ENCODE peak calls at places on chromosomes 3 and 15, in six cellular contexts. Q is HT1080, Z is left lung, T is A172, J is activated T-helper 1 cell treated with Interleukin-2 at 50 U/mL for 16 hours, K is NCI-H2081. R is an unnamed sample.
A peak's percentile ranks its signal among the peaks of the same experiment; 100 is the strongest.

GRCh38 chr3:120153294-120153693 is 59.0 kb upstream of the GSK3B start:
- DNase-seq in Q (peak; percentile 90), Z (no peak), T (peak; percentile 80), J (no peak), K (no peak), R (no peak)

GRCh38 chr3:10187944-10188343 is 23.2 kb downstream of the IRAK2 start:
- DNase-seq in Q (no peak), Z (no peak), T (no peak), J (no peak), K (no peak), R (no peak)

GRCh38 chr3:99862208-99862607 is 44.5 kb downstream of the CMSS1 start:
- DNase-seq in Q (peak; percentile 72), Z (no peak), T (peak; percentile 76), J (no peak), K (no peak), R (no peak)

GRCh38 chr3:71258116-71258515 is 325.4 kb downstream of the FOXP1 start:
- DNase-seq in Q (peak; percentile 90), Z (no peak), T (peak; percentile 56), J (no peak), K (peak; percentile 26), R (no peak)

GRCh38 chr15:60798821-60799220 is 319.9 kb upstream of the ICE2 start:
- DNase-seq in Q (peak; percentile 55), Z (no peak), T (no peak), J (no peak), K (no peak), R (no peak)

GRCh38 chr3:188243124-188243795 is 89.3 kb downstream of the LPP start:
- DNase-seq in Q (no peak), Z (no peak), T (no peak), J (no peak), K (no peak), R (no peak)

GRCh38 chr3:13189639-13190375 is 116.6 kb upstream of the IQSEC1 start:
- DNase-seq in Q (peak; percentile 77), Z (no peak), T (peak; percentile 84), J (no peak), K (no peak), R (no peak)

GRCh38 chr3:113747719-113748046 is 848 bp downstream of the ATP6V1A start:
- DNase-seq in Q (no peak), Z (no peak), T (peak; percentile 13), J (no peak), K (peak; percentile 26), R (no peak)

GRCh38 chr15:22811640-22812039 is 25.2 kb downstream of the NIPA1 start:
- DNase-seq in Q (no peak), Z (no peak), T (peak; percentile 8), J (no peak), K (peak; percentile 2), R (no peak)

GRCh38 chr3:56825579-56826438 is 24.1 kb upstream of the ARHGEF3 start:
- DNase-seq in Q (no peak), Z (no peak), T (no peak), J (no peak), K (no peak), R (no peak)

GRCh38 chr3:66372681-66373350 is 128.0 kb downstream of the LRIG1 start:
- DNase-seq in Q (no peak), Z (no peak), T (peak; percentile 21), J (peak; percentile 43), K (peak; percentile 75), R (no peak)

GRCh38 chr15:99466701-99467337 is 99.0 kb upstream of the MEF2A start:
- DNase-seq in Q (peak; percentile 46), Z (no peak), T (no peak), J (no peak), K (no peak), R (no peak)

GRCh38 chr3:194541483-194541882 is 54.7 kb upstream of the ATP13A3 start:
- DNase-seq in Q (no peak), Z (no peak), T (no peak), J (no peak), K (no peak), R (no peak)

GRCh38 chr15:64430000-64430735 is 30.2 kb upstream of the ZNF609 start:
- DNase-seq in Q (peak; percentile 70), Z (no peak), T (peak; percentile 82), J (peak; percentile 20), K (peak; percentile 64), R (peak; percentile 19)

GRCh38 chr3:10417849-10418248 is 87.5 kb downstream of the ATP2B2 start:
- DNase-seq in Q (peak; percentile 19), Z (no peak), T (peak; percentile 42), J (no peak), K (no peak), R (no peak)

GRCh38 chr3:36172699-36173098 is 207.6 kb upstream of the STAC start:
- DNase-seq in Q (no peak), Z (no peak), T (no peak), J (no peak), K (no peak), R (no peak)

GRCh38 chr15:61227269-61228024 is 1.7 kb downstream of the RORA start:
- DNase-seq in Q (peak; percentile 81), Z (no peak), T (peak; percentile 0), J (no peak), K (peak; percentile 56), R (peak; percentile 29)

GRCh38 chr3:125957674-125958510 is 11.1 kb upstream of the ROPN1B start:
- DNase-seq in Q (no peak), Z (no peak), T (no peak), J (no peak), K (no peak), R (no peak)

GRCh38 chr3:170220871-170221270 is 1.4 kb upstream of the PRKCI start:
- DNase-seq in Q (peak; percentile 58), Z (no peak), T (peak; percentile 77), J (no peak), K (no peak), R (no peak)

GRCh38 chr3:98732239-98733054 is 30.7 kb upstream of the ST3GAL6 start:
- DNase-seq in Q (peak; percentile 62), Z (peak; percentile 69), T (peak; percentile 46), J (no peak), K (peak; percentile 30), R (peak; percentile 26)

GRCh38 chr3:131349946-131350347 is 31.6 kb upstream of the NUDT16 start:
- DNase-seq in Q (peak; percentile 73), Z (no peak), T (peak; percentile 45), J (no peak), K (no peak), R (no peak)

GRCh38 chr15:71802770-71803169 is 7.6 kb upstream of the NR2E3 start:
- DNase-seq in Q (no peak), Z (no peak), T (no peak), J (no peak), K (no peak), R (no peak)

R was measured in NCI-H2171.